ENCODE peak calls at places on chromosomes 16 and 17, in five cellular contexts. One of them, this sample, is unnamed.

GRCh38 chr16:66904428-66904845 is 14.2 kb downstream of the CDH16 start:
- DNase-seq in upper lobe of right lung: no peak
- DNase-seq in colonic mucosa: no peak
- DNase-seq in HCT116: no peak
- DNase-seq in PC-3: no peak
- DNase-seq in this sample: no peak

GRCh38 chr16:10180771-10181163 is 1.5 kb downstream of the GRIN2A start:
- DNase-seq in upper lobe of right lung: peak; percentile 67
- DNase-seq in colonic mucosa: peak; percentile 20
- DNase-seq in HCT116: no peak
- DNase-seq in PC-3: no peak
- DNase-seq in this sample: peak; percentile 52

GRCh38 chr17:83199500-83200201 is 120.2 kb downstream of the METRNL start:
- DNase-seq in upper lobe of right lung: peak; percentile 86
- DNase-seq in colonic mucosa: no peak
- DNase-seq in HCT116: no peak
- DNase-seq in PC-3: peak; percentile 24
- DNase-seq in this sample: no peak

GRCh38 chr16:16019488-16019887 is 70.1 kb downstream of the ABCC1 start:
- DNase-seq in upper lobe of right lung: no peak
- DNase-seq in colonic mucosa: no peak
- DNase-seq in HCT116: peak; percentile 10
- DNase-seq in PC-3: peak; percentile 80
- DNase-seq in this sample: peak; percentile 42

GRCh38 chr17:74337834-74338500 is 11.9 kb downstream of the KIF19 start:
- DNase-seq in upper lobe of right lung: no peak
- DNase-seq in colonic mucosa: no peak
- DNase-seq in HCT116: no peak
- DNase-seq in PC-3: no peak
- DNase-seq in this sample: no peak

GRCh38 chr17:41520821-41521521 is 2.3 kb upstream of the KRT15 start:
- DNase-seq in upper lobe of right lung: no peak
- DNase-seq in colonic mucosa: peak; percentile 78
- DNase-seq in HCT116: no peak
- DNase-seq in PC-3: peak; percentile 59
- DNase-seq in this sample: peak; percentile 70

GRCh38 chr16:35691057-35691456 is 2231.6 kb downstream of the TP53TG3F start:
- DNase-seq in upper lobe of right lung: no peak
- DNase-seq in colonic mucosa: no peak
- DNase-seq in HCT116: no peak
- DNase-seq in PC-3: no peak
- DNase-seq in this sample: no peak

GRCh38 chr17:22512997-22513538 is 820.7 kb downstream of the KCNJ18 start:
- DNase-seq in upper lobe of right lung: no peak
- DNase-seq in colonic mucosa: no peak
- DNase-seq in HCT116: no peak
- DNase-seq in PC-3: no peak
- DNase-seq in this sample: no peak

GRCh38 chr17:81928497-81929252 is 1.1 kb upstream of the MAFG start:
- DNase-seq in upper lobe of right lung: no peak
- DNase-seq in colonic mucosa: no peak
- DNase-seq in HCT116: no peak
- DNase-seq in PC-3: peak; percentile 49
- DNase-seq in this sample: no peak

GRCh38 chr16:30937692-30938091 is 11.2 kb upstream of the ORAI3 start:
- DNase-seq in upper lobe of right lung: no peak
- DNase-seq in colonic mucosa: no peak
- DNase-seq in HCT116: no peak
- DNase-seq in PC-3: no peak
- DNase-seq in this sample: no peak

GRCh38 chr16:30929167-30929566 is 5.8 kb downstream of the FBXL19 start:
- DNase-seq in upper lobe of right lung: no peak
- DNase-seq in colonic mucosa: no peak
- DNase-seq in HCT116: no peak
- DNase-seq in PC-3: no peak
- DNase-seq in this sample: no peak

GRCh38 chr16:30930160-30930571 is 6.8 kb downstream of the FBXL19 start:
- DNase-seq in upper lobe of right lung: no peak
- DNase-seq in colonic mucosa: no peak
- DNase-seq in HCT116: no peak
- DNase-seq in PC-3: no peak
- DNase-seq in this sample: no peak

GRCh38 chr16:30931068-30931655 is 7.8 kb downstream of the FBXL19 start:
- DNase-seq in upper lobe of right lung: no peak
- DNase-seq in colonic mucosa: no peak
- DNase-seq in HCT116: no peak
- DNase-seq in PC-3: no peak
- DNase-seq in this sample: no peak

GRCh38 chr16:30934827-30935557 is 11.6 kb downstream of the FBXL19 start:
- DNase-seq in upper lobe of right lung: no peak
- DNase-seq in colonic mucosa: peak; percentile 52
- DNase-seq in HCT116: no peak
- DNase-seq in PC-3: peak; percentile 43
- DNase-seq in this sample: peak; percentile 50
- TF ChIP-seq CTCF in upper lobe of right lung: peak; percentile 51
- TF ChIP-seq CTCF in colonic mucosa: peak; percentile 13
- TF ChIP-seq CTCF in HCT116: peak; percentile 70
- TF ChIP-seq CTCF in PC-3: peak; percentile 59
- TF ChIP-seq CTCF in this sample: no peak

GRCh38 chr16:75130150-75130771 is 13.7 kb upstream of the LDHD start:
- DNase-seq in upper lobe of right lung: no peak
- DNase-seq in colonic mucosa: no peak
- DNase-seq in HCT116: no peak
- DNase-seq in PC-3: peak; percentile 13
- DNase-seq in this sample: no peak
- TF ChIP-seq CTCF in upper lobe of right lung: no peak
- TF ChIP-seq CTCF in colonic mucosa: no peak
- TF ChIP-seq CTCF in HCT116: peak; percentile 16
- TF ChIP-seq CTCF in PC-3: no peak
- TF ChIP-seq CTCF in this sample: no peak

GRCh38 chr16:2019500-2019899 is at the start of gene NPW:
- DNase-seq in upper lobe of right lung: no peak
- DNase-seq in colonic mucosa: no peak
- DNase-seq in HCT116: no peak
- DNase-seq in PC-3: no peak
- DNase-seq in this sample: peak; percentile 36

GRCh38 chr16:2015117-2015946 is 4.3 kb upstream of the NPW start:
- DNase-seq in upper lobe of right lung: no peak
- DNase-seq in colonic mucosa: peak; percentile 80
- DNase-seq in HCT116: peak; percentile 68
- DNase-seq in PC-3: peak; percentile 92
- DNase-seq in this sample: peak; percentile 53

GRCh38 chr16:2013527-2013926 is 3.9 kb upstream of the ZNF598 start:
- DNase-seq in upper lobe of right lung: no peak
- DNase-seq in colonic mucosa: no peak
- DNase-seq in HCT116: no peak
- DNase-seq in PC-3: no peak
- DNase-seq in this sample: no peak

GRCh38 chr16:2015947-2016208 is 3.7 kb upstream of the NPW start:
- DNase-seq in upper lobe of right lung: no peak
- DNase-seq in colonic mucosa: no peak
- DNase-seq in HCT116: no peak
- DNase-seq in PC-3: no peak
- DNase-seq in this sample: no peak

DNA sequence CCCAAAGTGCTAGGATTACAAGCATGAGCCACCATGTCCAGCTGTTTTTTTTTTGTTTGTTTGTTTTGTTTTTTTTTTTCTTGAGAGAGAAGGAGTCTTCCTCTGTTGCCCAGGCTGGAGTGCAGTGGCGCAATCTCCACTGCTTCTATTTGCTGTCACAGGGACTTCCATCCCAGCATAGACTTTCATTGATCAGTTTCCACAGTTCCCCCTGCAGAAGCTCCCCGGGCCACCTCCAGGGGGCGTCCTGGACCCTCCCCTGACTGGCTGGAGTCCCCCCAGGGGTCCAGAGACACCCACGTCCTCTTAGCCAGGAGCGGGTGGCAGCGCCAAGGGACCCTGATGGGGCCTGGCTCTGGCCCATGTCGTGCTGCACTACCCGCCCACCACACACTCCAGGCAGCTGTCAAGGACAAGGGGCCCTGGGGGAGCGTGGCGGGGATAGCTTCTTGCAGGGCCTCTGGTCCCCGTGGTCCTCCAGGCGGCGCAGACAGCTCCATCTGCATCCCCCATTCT is 3.1 kb upstream of the NPW start:
- DNase-seq in upper lobe of right lung: no peak
- DNase-seq in colonic mucosa: no peak
- DNase-seq in HCT116: no peak
- DNase-seq in PC-3: no peak
- DNase-seq in this sample: peak; percentile 36
- TF ChIP-seq CTCF in upper lobe of right lung: peak; percentile 35
- TF ChIP-seq CTCF in colonic mucosa: no peak
- TF ChIP-seq CTCF in HCT116: peak; percentile 68
- TF ChIP-seq CTCF in PC-3: peak; percentile 51
- TF ChIP-seq CTCF in this sample: peak; percentile 71

GRCh38 chr16:6360641-6361040 is 972.0 kb upstream of the RBFOX1 start:
- DNase-seq in upper lobe of right lung: no peak
- DNase-seq in colonic mucosa: no peak
- DNase-seq in HCT116: no peak
- DNase-seq in PC-3: no peak
- DNase-seq in this sample: no peak
- TF ChIP-seq CTCF in upper lobe of right lung: no peak
- TF ChIP-seq CTCF in colonic mucosa: no peak
- TF ChIP-seq CTCF in HCT116: no peak
- TF ChIP-seq CTCF in PC-3: no peak
- TF ChIP-seq CTCF in this sample: no peak

GRCh38 chr16:88047462-88047861 is 96.2 kb downstream of the BANP start:
- DNase-seq in upper lobe of right lung: no peak
- DNase-seq in colonic mucosa: no peak
- DNase-seq in HCT116: no peak
- DNase-seq in PC-3: no peak
- DNase-seq in this sample: no peak
- TF ChIP-seq CTCF in upper lobe of right lung: no peak
- TF ChIP-seq CTCF in colonic mucosa: no peak
- TF ChIP-seq CTCF in HCT116: no peak
- TF ChIP-seq CTCF in PC-3: no peak
- TF ChIP-seq CTCF in this sample: no peak

GRCh38 chr17:44932096-44932495 is 15.5 kb downstream of the KIF18B start:
- DNase-seq in upper lobe of right lung: peak; percentile 31
- DNase-seq in colonic mucosa: no peak
- DNase-seq in HCT116: no peak
- DNase-seq in PC-3: no peak
- DNase-seq in this sample: no peak
- TF ChIP-seq CTCF in upper lobe of right lung: no peak
- TF ChIP-seq CTCF in colonic mucosa: no peak
- TF ChIP-seq CTCF in HCT116: no peak
- TF ChIP-seq CTCF in PC-3: no peak
- TF ChIP-seq CTCF in this sample: no peak